ENCODE peak calls at places on chromosomes 3 and 15, in seven cellular contexts. P is spleen; C is CD8-positive, alpha-beta T cell; M is suprapubic skin; O is psoas muscle; J is cardiac muscle cell; V is HepG2. H is an unnamed sample.
A peak's percentile ranks its signal among the peaks of the same experiment; 100 is the strongest.

GRCh38 chr3:23671901-23672589 is 133.7 kb upstream of the UBE2E1 start:
- DNase-seq in P (no peak), O (peak; percentile 56), V (no peak), C (no peak), J (peak; percentile 53), M (no peak), H (no peak)

GRCh38 chr3:56624725-56625124 is 58.3 kb downstream of the TASOR start:
- DNase-seq in J (peak; percentile 48), O (no peak), V (no peak), M (no peak), C (no peak), P (no peak), H (no peak)

GRCh38 chr3:42996633-42997075 is 17.5 kb downstream of the GASK1A start:
- DNase-seq in J (no peak), M (no peak), P (no peak), O (peak; percentile 69), V (no peak), C (no peak), H (no peak)

GRCh38 chr15:40332138-40332781 is 8.5 kb downstream of the CCDC9B start:
- DNase-seq in O (no peak), P (no peak), C (no peak), V (no peak), M (no peak), J (no peak), H (no peak)

GRCh38 chr3:9569054-9569453 is 15.4 kb upstream of the LHFPL4 start:
- DNase-seq in P (no peak), V (no peak), M (no peak), O (no peak), J (no peak), C (no peak), H (no peak)

GRCh38 chr3:188707396-188708288 is 464.1 kb upstream of the TPRG1 start:
- DNase-seq in O (no peak), C (no peak), V (peak; percentile 45), M (no peak), P (no peak), J (peak; percentile 66), H (no peak)

GRCh38 chr3:27097171-27097570 is 272.0 kb downstream of the NEK10 start:
- DNase-seq in P (no peak), J (no peak), O (no peak), C (no peak), V (no peak), M (no peak), H (no peak)

GRCh38 chr3:12194669-12195161 is 36.0 kb upstream of the TIMP4 start:
- DNase-seq in P (peak; percentile 82), C (no peak), M (no peak), J (peak; percentile 55), V (peak; percentile 45), O (no peak), H (no peak)

GRCh38 chr3:98730338-98730737 is 32.8 kb upstream of the ST3GAL6 start:
- DNase-seq in P (no peak), J (no peak), C (no peak), O (no peak), M (no peak), V (no peak), H (no peak)

GRCh38 chr3:134471521-134472193 is 14.1 kb downstream of the ANAPC13 start:
- DNase-seq in O (no peak), P (no peak), J (peak; percentile 60), C (no peak), V (no peak), M (no peak), H (no peak)

GRCh38 chr3:69542265-69543079 is 156.6 kb upstream of the FRMD4B start:
- DNase-seq in C (no peak), P (peak; percentile 76), J (peak; percentile 14), M (no peak), V (no peak), O (no peak), H (no peak)

GRCh38 chr3:145902166-145902565 is 258.8 kb downstream of the PLOD2 start:
- DNase-seq in P (no peak), C (no peak), V (no peak), M (no peak), O (no peak), J (no peak), H (no peak)

GRCh38 chr3:195458188-195458800 is 15.5 kb upstream of the ACAP2 start:
- DNase-seq in C (no peak), P (no peak), O (no peak), M (no peak), V (no peak), J (peak; percentile 75), H (peak; percentile 71)

GRCh38 chr3:48716508-48716981 is 476 bp downstream of the IP6K2 start:
- DNase-seq in J (no peak), O (no peak), M (no peak), P (peak; percentile 77), V (no peak), C (no peak), H (peak; percentile 41)

GRCh38 chr3:9098716-9099675 is 135.7 kb upstream of the RAD18 start:
- DNase-seq in J (no peak), M (no peak), O (no peak), P (no peak), C (no peak), V (no peak), H (no peak)

GRCh38 chr3:17314171-17314570 is 428.3 kb downstream of the TBC1D5 start:
- DNase-seq in M (no peak), J (no peak), P (no peak), V (no peak), C (no peak), O (no peak), H (no peak)

GRCh38 chr3:37308247-37308646 is 133.9 kb upstream of the LRRFIP2 start:
- DNase-seq in P (no peak), J (peak; percentile 43), O (no peak), C (no peak), M (no peak), V (peak; percentile 7), H (no peak)

GRCh38 chr15:95302206-95302605 is 1028.3 kb upstream of the NR2F2 start:
- DNase-seq in M (no peak), O (no peak), V (no peak), J (peak; percentile 48), C (no peak), P (no peak), H (no peak)

GRCh38 chr3:65560133-65560532 is 478.6 kb downstream of the MAGI1 start:
- DNase-seq in J (no peak), M (no peak), V (no peak), P (no peak), O (no peak), C (no peak), H (no peak)

GRCh38 chr3:53155763-53156162 is 5.2 kb upstream of the PRKCD start:
- DNase-seq in O (no peak), C (no peak), V (no peak), J (no peak), P (no peak), M (no peak), H (no peak)

GRCh38 chr3:61734980-61735731 is 173.8 kb downstream of the PTPRG start:
- DNase-seq in C (no peak), P (no peak), V (no peak), M (no peak), O (no peak), J (no peak), H (no peak)

GRCh38 chr3:49906004-49906860 is 2.6 kb upstream of the MST1R start:
- DNase-seq in C (peak; percentile 10), O (no peak), V (peak; percentile 33), J (peak; percentile 53), P (peak; percentile 82), M (no peak), H (peak; percentile 43)

GRCh38 chr3:185729335-185729715 is 95.5 kb downstream of the IGF2BP2 start:
- DNase-seq in P (no peak), O (no peak), M (no peak), C (no peak), V (no peak), J (peak; percentile 85), H (no peak)
- H3K27ac ChIP-seq in P (no peak overlapping the region), O (no peak overlapping the region), M (no peak overlapping the region), C (no peak overlapping the region), V (no peak overlapping the region), J (no peak overlapping the region), H (no peak overlapping the region)

GRCh38 chr15:59304807-59305206 is 67.9 kb downstream of the MYO1E start:
- DNase-seq in J (no peak), P (no peak), V (no peak), O (no peak), M (no peak), C (no peak), H (no peak)
- H3K27ac ChIP-seq in J (no peak overlapping the region), P (peak overlapping the region; percentile 67), V (no peak overlapping the region), O (no peak overlapping the region), M (no peak overlapping the region), C (no peak overlapping the region), H (no peak overlapping the region)

DNA sequence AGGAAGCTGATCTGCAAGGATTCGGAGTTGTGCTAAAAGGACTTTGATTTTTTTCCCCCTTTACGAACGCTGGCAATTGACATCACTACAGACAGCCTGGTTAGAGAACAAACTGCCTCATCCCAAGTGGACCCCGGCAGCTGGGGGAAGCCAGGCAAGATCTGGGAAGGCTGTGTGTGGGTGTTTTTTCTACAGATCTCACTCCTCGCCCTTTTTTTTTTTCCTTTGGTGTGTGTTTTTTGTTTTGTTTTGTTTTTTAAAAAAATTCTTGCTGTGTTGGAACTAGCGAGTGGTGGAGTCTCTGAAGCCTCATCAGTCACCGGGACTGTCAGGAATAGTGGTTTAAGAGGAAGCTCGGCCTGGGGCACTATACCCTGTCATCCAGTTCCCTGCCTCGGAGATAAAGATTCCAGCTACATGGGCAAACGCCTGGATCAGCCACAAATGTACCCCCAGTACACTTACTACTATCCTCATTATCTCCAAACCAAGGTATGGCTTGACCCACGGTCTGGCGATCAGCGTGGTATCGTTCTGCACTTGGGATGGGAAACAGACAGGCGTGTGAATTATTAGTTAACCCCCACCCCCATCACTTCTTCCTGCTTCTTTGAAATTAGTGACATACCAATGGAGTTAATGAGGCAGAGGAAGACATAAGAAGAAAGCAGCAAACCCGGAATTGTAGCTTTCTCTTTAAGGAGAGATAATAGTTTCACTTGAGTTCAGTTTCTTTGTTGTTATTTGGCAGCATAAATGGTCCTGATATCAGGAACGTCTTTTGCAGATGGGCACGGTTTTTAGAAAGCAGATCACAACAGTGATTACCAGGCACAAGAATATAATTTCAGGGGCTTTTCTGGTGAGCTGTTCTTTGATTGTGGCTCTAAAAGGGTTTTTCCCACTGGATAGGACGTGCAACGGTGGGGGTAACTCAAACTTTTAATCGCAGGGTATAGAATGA is 676 bp downstream of the RBMS3 start:
- DNase-seq in V (no peak), P (no peak), J (peak; percentile 71), M (no peak), O (no peak), C (no peak), H (peak; percentile 4)
- H3K27ac ChIP-seq in V (no peak overlapping the region), P (peak overlapping the region; percentile 71), J (peak overlapping the region; percentile 95), M (peak overlapping the region; percentile 87), O (peak overlapping the region; percentile 93), C (no peak overlapping the region), H (no peak overlapping the region)

DNA sequence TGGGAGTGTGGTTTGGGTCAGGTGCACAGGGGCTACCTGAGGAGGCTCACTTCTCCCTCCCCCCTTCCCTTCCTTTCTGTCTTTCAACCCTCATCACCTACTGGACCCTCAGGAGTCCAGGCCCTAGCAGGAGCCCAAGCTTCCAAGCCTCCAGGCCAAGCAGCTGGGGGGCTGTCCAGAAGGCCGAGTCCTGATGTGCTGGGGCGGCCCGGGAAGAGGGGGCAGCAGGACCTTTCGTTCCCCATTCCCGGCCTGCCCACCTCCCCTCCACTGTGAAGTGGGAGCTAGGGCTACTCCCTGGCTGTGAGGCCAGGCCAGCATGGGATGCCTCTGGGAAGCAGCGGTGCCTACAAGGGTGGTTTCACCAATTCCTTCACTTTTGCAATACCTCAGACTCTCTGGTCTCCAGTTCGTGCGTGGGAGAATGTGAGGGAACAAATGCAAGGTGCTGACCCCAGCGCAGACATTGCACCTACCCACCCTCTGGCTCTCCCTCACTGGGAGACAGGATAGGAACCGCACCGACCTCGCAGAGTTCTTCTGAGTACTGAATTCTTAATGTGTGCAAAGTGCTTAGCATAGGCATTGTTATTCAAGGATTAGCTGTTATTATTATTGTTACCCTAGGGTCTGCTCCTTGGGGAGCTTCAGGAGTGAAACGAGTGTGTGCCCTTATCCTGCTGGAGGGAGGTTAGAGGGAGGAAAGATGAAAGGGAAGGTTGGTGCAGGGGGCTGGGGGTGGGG is 2.5 kb downstream of the EPHB3 start:
- DNase-seq in O (no peak), C (no peak), P (no peak), J (no peak), M (no peak), V (no peak), H (no peak)
- H3K27ac ChIP-seq in O (no peak overlapping the region), C (no peak overlapping the region), P (no peak overlapping the region), J (peak overlapping the region; percentile 80), M (peak overlapping the region; percentile 93), V (no peak overlapping the region), H (no peak overlapping the region)

H was measured in naive thymus-derived CD4-positive, alpha-beta T cell.